ENCODE peak calls at places on chromosomes 3 and 15, in six cellular contexts. M, A, H, K, J and R are unnamed samples. For H3K4me1, the result is how much of the 10 kb centered on the place peaks cover.

GRCh38 chr15:27845535-27846369 is 253.4 kb downstream of the OCA2 start:
- DNase-seq in J (no peak), K (no peak), A (no peak), H (no peak), M (no peak), R (no peak)

GRCh38 chr15:66126057-66126855 is 127.3 kb downstream of the MEGF11 start:
- DNase-seq in J (no peak), H (no peak), K (no peak), M (no peak), A (no peak), R (no peak)

GRCh38 chr3:114698355-114699105 is 404.7 kb downstream of the TIGIT start:
- DNase-seq in M (no peak), H (no peak), J (no peak), K (no peak), A (no peak), R (no peak)

GRCh38 chr3:16801223-16801622 is 83.5 kb upstream of the PLCL2 start:
- DNase-seq in H (no peak), A (no peak), M (no peak), K (no peak), J (no peak), R (no peak)

GRCh38 chr3:88009066-88009465 is 49.7 kb downstream of the CGGBP1 start:
- DNase-seq in M (no peak), K (no peak), J (no peak), H (no peak), A (no peak), R (no peak)

GRCh38 chr3:152302521-152303021 is 33.8 kb downstream of the MBNL1 start:
- DNase-seq in H (peak), A (no peak), J (peak), K (no peak), M (peak), R (no peak)

GRCh38 chr3:48503406-48504050 is 446 bp downstream of the SHISA5 start:
- DNase-seq in A (no peak), M (peak), K (peak), H (peak), J (peak), R (no peak)

GRCh38 chr3:47419083-47420043 is 38.5 kb downstream of the PTPN23 start:
- DNase-seq in H (no peak), J (no peak), M (no peak), K (no peak), A (no peak), R (no peak)

GRCh38 chr3:141926929-141927328 is 50.5 kb downstream of the ATP1B3 start:
- DNase-seq in J (no peak), K (no peak), M (no peak), A (no peak), H (no peak), R (no peak)

GRCh38 chr3:11995061-11995460 is 9.1 kb upstream of the SYN2 start:
- DNase-seq in H (no peak), K (no peak), A (no peak), M (no peak), J (peak), R (no peak)

GRCh38 chr3:169430687-169431404 is 232.7 kb downstream of the MECOM start:
- DNase-seq in A (no peak), K (no peak), M (no peak), H (no peak), J (no peak), R (no peak)

GRCh38 chr3:161266731-161267150 is 45.6 kb downstream of the NMD3 start:
- DNase-seq in H (no peak), M (no peak), K (no peak), A (no peak), J (no peak), R (no peak)

GRCh38 chr3:101531473-101532086 is 18.6 kb upstream of the SENP7 start:
- DNase-seq in K (no peak), H (no peak), J (no peak), M (no peak), A (no peak), R (no peak)

GRCh38 chr3:107943350-107943749 is 147.5 kb downstream of the CD47 start:
- DNase-seq in A (no peak), H (no peak), K (no peak), M (no peak), J (no peak), R (no peak)

GRCh38 chr3:42023380-42023779 is 61.5 kb upstream of the ULK4 start:
- DNase-seq in M (no peak), K (no peak), H (no peak), A (no peak), J (no peak), R (no peak)

GRCh38 chr3:128011140-128011539 is 41.1 kb upstream of the SEC61A1 start:
- DNase-seq in K (peak), M (peak), H (no peak), J (peak), A (no peak), R (no peak)

GRCh38 chr3:170128977-170129431 is 52.5 kb downstream of the PHC3 start:
- DNase-seq in J (no peak), H (no peak), A (no peak), M (no peak), K (peak), R (no peak)

GRCh38 chr3:68999605-69000004 is 13.9 kb downstream of the EOGT start:
- DNase-seq in J (no peak), M (no peak), K (no peak), H (no peak), A (no peak), R (no peak)

GRCh38 chr3:100206687-100207086 is 54.1 kb upstream of the TBC1D23 start:
- DNase-seq in J (no peak), A (no peak), H (no peak), M (no peak), K (no peak), R (no peak)

DNA sequence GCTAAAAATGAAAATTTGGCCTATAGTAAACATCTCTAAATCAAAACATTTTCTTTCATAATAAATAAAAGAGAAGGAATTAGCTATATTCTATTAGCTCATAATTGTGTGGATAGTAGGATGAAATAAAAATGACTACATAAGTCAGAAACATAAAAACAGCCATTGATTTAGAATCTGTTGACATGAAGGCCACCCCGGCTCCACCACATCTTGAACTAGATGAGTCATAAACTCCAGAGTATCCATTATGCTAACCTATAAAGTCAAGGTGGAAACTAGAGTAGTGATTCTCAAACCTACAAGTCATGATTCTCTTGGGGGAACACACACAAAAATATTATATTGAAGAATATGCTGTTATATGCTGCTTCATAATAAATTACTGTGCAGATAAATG is 831.0 kb downstream of the TUSC7 start:
- DNase-seq in K (no peak), J (no peak), H (no peak), M (no peak), A (no peak), R (no peak)
- H3K27ac ChIP-seq in K (no peak), J (no peak), H (no peak), M (no peak), A (no peak), R (no peak)

GRCh38 chr15:74867562-74868458 is 5.4 kb downstream of the SCAMP2 start:
- DNase-seq in K (no peak), M (peak), J (no peak), A (no peak), H (no peak), R (no peak)
- H3K4me1 ChIP-seq in K (under half), M (half or more), J (under half), A (half or more), H (under half), R (half or more)

DNA sequence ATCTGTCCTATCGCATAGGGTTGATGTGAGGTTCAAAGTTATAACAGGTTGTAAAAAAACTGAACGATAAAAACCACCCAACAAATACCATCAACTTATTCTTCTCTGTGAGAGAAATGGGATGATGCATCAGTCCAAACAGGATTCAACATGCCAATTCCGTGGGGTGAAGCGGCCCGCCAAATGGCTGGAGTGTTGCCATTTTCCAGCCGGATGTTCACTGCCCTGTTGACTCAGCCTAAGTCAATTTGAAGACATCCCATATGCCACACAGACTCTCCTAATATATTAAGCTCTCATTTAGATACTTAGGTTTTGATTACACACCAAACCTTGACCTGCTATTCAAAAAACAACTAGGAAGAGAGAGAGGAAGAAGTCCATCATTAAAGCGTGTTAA is 311.1 kb downstream of the VPS13C start:
- DNase-seq in K (no peak), A (no peak), J (no peak), M (no peak), H (no peak), R (no peak)
- H3K4me3 ChIP-seq in K (no peak), A (no peak), J (no peak), M (no peak), H (no peak), R (no peak)

GRCh38 chr3:124817079-124817478 is 70.1 kb downstream of the ITGB5 start:
- DNase-seq in J (no peak), H (no peak), M (no peak), K (no peak), A (no peak), R (no peak)

GRCh38 chr3:124816206-124816605 is 71.0 kb downstream of the ITGB5 start:
- DNase-seq in M (no peak), H (no peak), J (no peak), K (no peak), A (no peak), R (no peak)

GRCh38 chr3:124814620-124815421 is 72.3 kb downstream of the ITGB5 start:
- DNase-seq in M (peak), A (no peak), J (no peak), H (peak), K (no peak), R (no peak)

GRCh38 chr3:124821356-124821755 is 65.8 kb downstream of the ITGB5 start:
- DNase-seq in J (no peak), H (no peak), M (no peak), K (no peak), A (no peak), R (no peak)

GRCh38 chr3:124818398-124819150 is 68.6 kb downstream of the ITGB5 start:
- DNase-seq in A (no peak), K (no peak), J (no peak), M (no peak), H (no peak), R (no peak)
- H3K27ac ChIP-seq in A (no peak), K (no peak), J (no peak), M (peak), H (peak), R (no peak)

GRCh38 chr3:184315871-184316661 is 1.7 kb downstream of the EIF4G1 start:
- DNase-seq in H (no peak), A (no peak), M (no peak), K (no peak), J (no peak), R (no peak)

GRCh38 chr3:184314700-184315505 is 497 bp downstream of the EIF4G1 start:
- DNase-seq in A (peak), H (peak), K (peak), J (peak), M (peak), R (peak)

GRCh38 chr3:184316792-184317191 is 2.4 kb downstream of the EIF4G1 start:
- DNase-seq in H (no peak), J (no peak), A (no peak), M (no peak), K (no peak), R (no peak)

GRCh38 chr3:184315506-184315867 is 1.1 kb downstream of the EIF4G1 start:
- DNase-seq in A (no peak), J (no peak), K (peak), M (no peak), H (no peak), R (no peak)

DNA sequence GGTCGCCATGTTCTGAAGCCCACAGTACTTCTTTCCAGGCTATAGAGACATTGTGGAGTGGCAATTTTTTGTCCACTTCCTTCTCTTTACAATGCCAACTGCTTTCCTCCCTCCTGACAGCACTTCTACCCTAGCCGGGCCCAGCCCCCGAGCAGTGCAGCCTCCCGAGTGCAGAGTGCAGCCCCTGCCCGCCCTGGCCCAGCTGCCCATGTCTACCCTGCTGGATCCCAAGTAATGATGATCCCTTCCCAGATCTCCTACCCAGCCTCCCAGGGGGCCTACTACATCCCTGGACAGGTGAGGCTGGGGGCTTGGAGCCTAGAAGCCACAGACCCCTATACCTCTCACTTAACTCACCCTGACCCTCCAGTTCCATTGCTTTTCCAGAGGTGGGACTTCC is 2.8 kb downstream of the EIF4G1 start:
- DNase-seq in H (no peak), M (no peak), A (no peak), J (no peak), K (no peak), R (no peak)
- H3K4me1 ChIP-seq in H (under half), M (under half), A (under half), J (under half), K (under half), R (under half)

DNA sequence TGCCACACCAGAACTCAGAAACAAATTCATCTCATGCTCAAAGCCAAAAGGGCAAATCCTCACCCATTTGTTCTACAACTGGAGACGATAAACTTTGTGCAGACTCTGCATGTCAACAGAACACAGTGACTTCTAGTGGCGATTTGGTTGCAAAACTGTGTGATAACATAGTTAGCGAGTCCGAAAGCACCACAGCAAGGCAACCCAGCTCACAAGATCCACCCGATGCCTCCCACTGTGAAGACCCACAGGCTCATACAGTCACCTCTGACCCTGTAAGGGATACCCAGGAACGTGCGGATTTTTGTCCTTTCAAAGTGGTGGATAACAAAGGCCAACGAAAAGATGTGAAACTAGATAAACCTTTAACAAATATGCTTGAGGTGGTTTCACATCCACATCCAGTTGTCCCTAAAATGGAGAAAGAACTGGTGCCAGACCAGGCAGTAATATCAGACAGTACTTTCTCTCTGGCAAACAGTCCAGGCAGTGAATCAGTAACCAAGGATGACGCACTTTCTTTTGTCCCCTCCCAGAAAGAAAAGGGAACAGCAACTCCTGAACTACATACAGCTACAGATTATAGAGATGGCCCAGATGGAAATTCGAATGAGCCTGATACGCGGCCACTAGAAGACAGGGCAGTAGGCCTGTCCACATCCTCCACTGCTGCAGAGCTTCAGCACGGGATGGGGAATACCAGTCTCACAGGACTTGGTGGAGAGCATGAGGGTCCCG is 199.7 kb downstream of the AKAP13 start:
- DNase-seq in H (no peak), J (no peak), A (no peak), K (no peak), M (peak), R (no peak)
- H3K4me3 ChIP-seq in H (peak), J (no peak), A (no peak), K (no peak), M (no peak), R (no peak)

GRCh38 chr3:56802793-56803192 is 1.0 kb upstream of the ARHGEF3 start:
- DNase-seq in M (no peak), H (no peak), J (no peak), A (no peak), K (no peak), R (no peak)

GRCh38 chr3:56802411-56802745 is 629 bp upstream of the ARHGEF3 start:
- DNase-seq in H (no peak), K (no peak), J (no peak), M (no peak), A (no peak), R (no peak)

GRCh38 chr3:56801151-56801596 is 575 bp downstream of the ARHGEF3 start:
- DNase-seq in H (no peak), K (no peak), A (peak), J (no peak), M (no peak), R (no peak)

GRCh38 chr3:56800373-56801150 is 1.2 kb downstream of the ARHGEF3 start:
- DNase-seq in K (no peak), A (peak), J (no peak), M (peak), H (no peak), R (peak)

GRCh38 chr3:56801597-56802410 is at the start of gene ARHGEF3:
- DNase-seq in A (peak), K (peak), J (peak), M (peak), H (peak), R (peak)
- H3K27ac ChIP-seq in A (peak), K (no peak), J (no peak), M (peak), H (peak), R (peak)

GRCh38 chr3:174356596-174356995 is 502.5 kb upstream of the NAALADL2 start:
- DNase-seq in H (no peak), A (no peak), K (no peak), J (no peak), M (no peak), R (no peak)
- H3K4me1 ChIP-seq in H (under half), A (under half), K (under half), J (under half), M (under half), R (under half)

GRCh38 chr15:90760661-90761232 is 43.6 kb downstream of the BLM start:
- DNase-seq in A (no peak), H (no peak), M (no peak), J (no peak), K (no peak), R (no peak)

GRCh38 chr15:90763700-90764099 is 46.6 kb downstream of the BLM start:
- DNase-seq in K (no peak), A (no peak), H (no peak), M (no peak), J (no peak), R (no peak)

GRCh38 chr15:90762109-90762508 is 45.0 kb downstream of the BLM start:
- DNase-seq in M (peak), A (no peak), J (peak), H (peak), K (no peak), R (no peak)

GRCh38 chr15:90765489-90765888 is 48.3 kb downstream of the BLM start:
- DNase-seq in M (no peak), H (no peak), K (no peak), A (no peak), J (no peak), R (no peak)

DNA sequence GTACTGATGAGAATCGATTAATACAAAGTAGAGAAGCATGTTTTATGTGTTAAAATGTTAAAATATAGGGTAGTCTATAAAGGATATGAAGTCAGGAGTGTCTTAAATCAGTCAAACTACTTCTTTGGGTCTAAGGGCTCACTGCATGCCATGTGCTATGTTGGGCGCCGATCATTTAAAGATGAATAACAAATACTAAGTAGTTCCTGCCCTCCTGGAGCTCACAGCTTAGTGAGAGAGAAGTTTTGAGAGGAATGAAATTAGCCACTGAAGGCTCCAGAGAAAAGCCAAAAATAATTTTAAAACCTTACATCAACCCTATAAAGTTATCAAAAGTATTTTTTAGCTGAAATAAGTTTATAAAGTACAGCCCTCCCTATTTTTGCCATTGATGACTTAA is 44.5 kb downstream of the BLM start:
- DNase-seq in A (no peak), J (no peak), H (no peak), K (no peak), M (no peak), R (no peak)
- H3K4me3 ChIP-seq in A (no peak), J (no peak), H (no peak), K (no peak), M (no peak), R (no peak)